ENCODE peak calls at places on chromosomes 11 and 22, in seven cellular contexts. E, S, U, Z, J, M and I are unnamed samples.

GRCh38 chr11:78039919-78040671 is 17.0 kb upstream of the KCTD14 start:
- DNase-seq in E (peak; percentile 74), S (peak; percentile 63), U (peak; percentile 85), Z (peak; percentile 93), J (peak; percentile 64), M (no peak), I (no peak)

GRCh38 chr11:64334764-64335741 is 5.0 kb upstream of the CCDC88B start:
- DNase-seq in E (no peak), S (peak; percentile 73), U (peak; percentile 96), Z (no peak), J (peak; percentile 97), M (no peak), I (no peak)

GRCh38 chr11:36361472-36361871 is 65.4 kb downstream of the PRR5L start:
- DNase-seq in E (no peak), S (no peak), U (no peak), Z (no peak), J (no peak), M (no peak), I (no peak)

GRCh38 chr11:121650520-121651266 is 197.9 kb upstream of the SORL1-AS1 start:
- DNase-seq in E (no peak), S (no peak), U (no peak), Z (no peak), J (no peak), M (no peak), I (peak; percentile 85)

GRCh38 chr11:43556269-43556668 is 124.3 kb upstream of the HSD17B12 start:
- DNase-seq in E (no peak), S (no peak), U (no peak), Z (no peak), J (no peak), M (no peak), I (no peak)

GRCh38 chr22:27993774-27994350 is 74.8 kb upstream of the PITPNB start:
- DNase-seq in E (peak; percentile 24), S (no peak), U (no peak), Z (peak; percentile 47), J (no peak), M (no peak), I (no peak)

GRCh38 chr11:38046571-38047135 is 1448.6 kb upstream of the RAG2 start:
- DNase-seq in E (no peak), S (no peak), U (no peak), Z (no peak), J (no peak), M (no peak), I (no peak)

GRCh38 chr11:69541501-69542313 is 60.2 kb downstream of the LINC01488 start:
- DNase-seq in E (no peak), S (peak; percentile 29), U (peak; percentile 43), Z (peak; percentile 67), J (peak; percentile 80), M (no peak), I (no peak)

GRCh38 chr11:15192007-15192556 is 77.4 kb downstream of the INSC start:
- DNase-seq in E (no peak), S (no peak), U (no peak), Z (no peak), J (no peak), M (no peak), I (no peak)

GRCh38 chr11:92453055-92453454 is 228.4 kb downstream of the FAT3 start:
- DNase-seq in E (no peak), S (no peak), U (peak; percentile 78), Z (no peak), J (no peak), M (no peak), I (no peak)

GRCh38 chr11:27291302-27291889 is 71.6 kb downstream of the CCDC34 start:
- DNase-seq in E (no peak), S (no peak), U (no peak), Z (no peak), J (no peak), M (no peak), I (no peak)

GRCh38 chr11:115379528-115379927 is 124.7 kb downstream of the CADM1 start:
- DNase-seq in E (no peak), S (no peak), U (peak; percentile 25), Z (no peak), J (no peak), M (no peak), I (no peak)

GRCh38 chr11:79400717-79401330 is 40.0 kb downstream of the TENM4 start:
- DNase-seq in E (no peak), S (peak; percentile 60), U (peak; percentile 25), Z (peak; percentile 79), J (peak; percentile 22), M (no peak), I (no peak)

GRCh38 chr11:31645747-31646146 is 136.2 kb downstream of the ELP4 start:
- DNase-seq in E (no peak), S (no peak), U (peak; percentile 88), Z (no peak), J (peak; percentile 13), M (no peak), I (no peak)

GRCh38 chr11:73223998-73224730 is 6.1 kb downstream of the P2RY2 start:
- DNase-seq in E (no peak), S (no peak), U (no peak), Z (peak; percentile 57), J (no peak), M (no peak), I (no peak)

GRCh38 chr11:10490398-10491232 is 35.6 kb downstream of the AMPD3 start:
- DNase-seq in E (no peak), S (peak; percentile 34), U (peak; percentile 99), Z (peak; percentile 86), J (peak; percentile 91), M (no peak), I (no peak)

GRCh38 chr11:15875934-15876333 is 480.4 kb downstream of the SOX6 start:
- DNase-seq in E (no peak), S (no peak), U (no peak), Z (no peak), J (no peak), M (no peak), I (no peak)

GRCh38 chr22:20408891-20409290 is 14.9 kb downstream of the ZNF74 start:
- DNase-seq in E (no peak), S (no peak), U (no peak), Z (peak; percentile 23), J (no peak), M (no peak), I (no peak)

GRCh38 chr11:44989831-44990566 is 39.3 kb upstream of the TP53I11 start:
- DNase-seq in E (no peak), S (no peak), U (no peak), Z (no peak), J (no peak), M (no peak), I (no peak)

GRCh38 chr11:2489103-2489502 is 44.3 kb downstream of the KCNQ1 start:
- DNase-seq in E (no peak), S (no peak), U (no peak), Z (no peak), J (no peak), M (no peak), I (no peak)

GRCh38 chr11:9825315-9825714 is 161.4 kb downstream of the SWAP70 start:
- DNase-seq in E (no peak), S (no peak), U (peak; percentile 38), Z (no peak), J (no peak), M (no peak), I (no peak)

GRCh38 chr11:62546244-62546936 is at the start of gene AHNAK:
- DNase-seq in E (peak; percentile 90), S (peak; percentile 87), U (peak; percentile 52), Z (peak; percentile 95), J (peak; percentile 67), M (peak; percentile 71), I (peak; percentile 68)

GRCh38 chr11:48043998-48044512 is 63.7 kb downstream of the PTPRJ start:
- DNase-seq in E (no peak), S (no peak), U (no peak), Z (no peak), J (no peak), M (no peak), I (no peak)
- H3K4me1 ChIP-seq in E (peaks cover 44% of the 10 kb centered on the region), S (no peaks in the 10 kb centered on the region), U (peaks cover 10% of the 10 kb centered on the region), Z (no peaks in the 10 kb centered on the region), J (peaks cover 49% of the 10 kb centered on the region), M (peaks cover 42% of the 10 kb centered on the region), I (peaks cover 31% of the 10 kb centered on the region)

DNA sequence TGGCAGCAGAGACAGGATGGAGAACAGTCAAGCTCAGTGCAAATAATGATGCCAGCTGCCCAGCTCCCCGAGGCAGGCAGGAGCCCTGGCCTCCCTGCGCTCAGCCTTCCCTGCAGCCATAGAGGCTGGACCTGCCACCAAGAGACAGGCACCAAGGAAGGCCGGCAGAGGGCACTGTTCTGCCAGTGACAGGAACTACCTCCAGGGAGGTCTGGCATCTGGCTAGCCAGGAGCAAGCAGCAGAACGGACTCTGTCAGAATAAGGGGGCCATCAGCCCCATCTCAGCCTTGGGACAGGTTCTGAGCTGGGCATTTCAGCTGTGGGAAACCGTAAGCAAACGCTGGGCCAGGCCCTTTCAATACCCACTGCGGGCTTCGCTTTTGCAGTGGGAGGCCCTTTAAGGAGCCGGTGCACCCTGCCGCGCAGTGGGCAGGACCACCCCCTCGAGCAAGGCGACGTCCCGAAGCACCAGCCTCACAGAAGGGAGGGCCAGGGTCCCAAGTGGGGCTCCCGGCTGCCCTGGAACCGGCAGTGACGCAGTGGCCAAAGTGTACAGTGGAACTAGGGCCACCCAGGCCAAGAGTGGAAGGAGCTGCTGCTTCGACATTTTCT is 18.2 kb downstream of the IFT27 start:
- DNase-seq in E (peak; percentile 83), S (peak; percentile 79), U (peak; percentile 70), Z (peak; percentile 89), J (peak; percentile 44), M (peak; percentile 43), I (peak; percentile 65)
- H3K4me3 ChIP-seq in E (no peak overlapping the region), S (no peak overlapping the region), U (no peak overlapping the region), Z (no peak overlapping the region), J (no peak overlapping the region), M (no peak overlapping the region), I (no peak overlapping the region)

GRCh38 chr11:6437993-6438392 is 2.8 kb downstream of the HPX start:
- DNase-seq in E (no peak), S (no peak), U (no peak), Z (no peak), J (no peak), M (no peak), I (no peak)
- H3K4me1 ChIP-seq in E (peaks cover 60% of the 10 kb centered on the region), S (peaks cover 15% of the 10 kb centered on the region), U (no peaks in the 10 kb centered on the region), Z (no peaks in the 10 kb centered on the region), J (peaks cover 13% of the 10 kb centered on the region), M (peaks cover 25% of the 10 kb centered on the region), I (peaks cover 16% of the 10 kb centered on the region)

GRCh38 chr22:29485448-29485847 is 5.4 kb downstream of the NEFH start:
- DNase-seq in E (no peak), S (no peak), U (no peak), Z (no peak), J (no peak), M (no peak), I (no peak)

GRCh38 chr22:29482726-29483125 is 2.7 kb downstream of the NEFH start:
- DNase-seq in E (no peak), S (no peak), U (no peak), Z (no peak), J (no peak), M (no peak), I (no peak)

GRCh38 chr22:29481265-29482000 is 1.4 kb downstream of the NEFH start:
- DNase-seq in E (no peak), S (peak; percentile 33), U (no peak), Z (no peak), J (no peak), M (no peak), I (no peak)

GRCh38 chr22:29482253-29482652 is 2.2 kb downstream of the NEFH start:
- DNase-seq in E (no peak), S (no peak), U (no peak), Z (no peak), J (no peak), M (no peak), I (no peak)

DNA sequence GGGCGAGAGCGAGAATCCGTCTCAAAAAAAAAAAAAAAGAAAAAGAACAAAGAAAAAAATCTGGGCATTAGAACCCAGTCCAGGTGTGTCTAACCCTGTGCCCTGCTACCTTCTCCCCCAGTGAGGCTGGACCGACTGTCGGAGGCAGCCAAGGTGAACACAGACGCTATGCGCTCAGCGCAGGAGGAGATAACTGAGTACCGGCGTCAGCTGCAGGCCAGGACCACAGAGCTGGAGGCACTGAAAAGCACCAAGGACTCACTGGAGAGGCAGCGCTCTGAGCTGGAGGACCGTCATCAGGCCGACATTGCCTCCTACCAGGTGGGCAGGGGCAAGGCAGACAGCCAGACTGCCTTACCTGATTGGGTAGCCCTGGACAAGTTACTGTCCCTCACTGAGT is 3.2 kb downstream of the NEFH start:
- DNase-seq in E (no peak), S (no peak), U (no peak), Z (no peak), J (no peak), M (no peak), I (no peak)
- H3K4me3 ChIP-seq in E (no peak overlapping the region), S (no peak overlapping the region), U (no peak overlapping the region), Z (no peak overlapping the region), J (no peak overlapping the region), M (no peak overlapping the region), I (no peak overlapping the region)